ENCODE peak calls at places on chromosomes 7 and 10, in eight cellular contexts. Y is body of pancreas, T is DMS153, K is AG04450, M is CD14-positive monocyte, J is GM12891, R is H54, O is NCI-H2171 treated with DMSO at 0.1 percent for 48 hours. V is an unnamed sample.

GRCh38 chr7:123666492-123666891 is 10.8 kb downstream of the LMOD2 start:
- DNase-seq in T (no peak), Y (no peak), R (no peak), J (no peak), M (no peak), O (no peak), K (no peak), V (peak)

GRCh38 chr10:119872610-119872859 is at the start of gene MCMBP:
- DNase-seq in R (no peak), O (no peak), J (no peak), Y (no peak), T (no peak), K (no peak), M (no peak), V (no peak)

GRCh38 chr10:132107211-132107946 is 41.6 kb downstream of the JAKMIP3 start:
- DNase-seq in R (no peak), M (no peak), K (no peak), Y (no peak), J (no peak), O (no peak), T (no peak), V (no peak)

GRCh38 chr7:18535811-18536413 is 40.4 kb downstream of the HDAC9 start:
- DNase-seq in K (no peak), R (no peak), T (peak), M (no peak), O (no peak), Y (no peak), J (no peak), V (no peak)

GRCh38 chr10:110067960-110068770 is 60.4 kb downstream of the ADD3 start:
- DNase-seq in T (no peak), J (no peak), M (no peak), R (no peak), Y (peak), K (no peak), O (peak), V (no peak)

GRCh38 chr7:99409192-99409572 is 413 bp downstream of the BUD31 start:
- DNase-seq in K (no peak), O (no peak), M (no peak), T (no peak), J (no peak), R (no peak), Y (no peak), V (no peak)

GRCh38 chr7:127888411-127888810 is 142.8 kb downstream of the LRRC4 start:
- DNase-seq in O (no peak), T (no peak), R (no peak), M (no peak), K (no peak), Y (no peak), J (no peak), V (no peak)

GRCh38 chr7:77473240-77474005 is 57.3 kb upstream of the GSAP start:
- DNase-seq in O (no peak), R (no peak), Y (no peak), M (no peak), T (no peak), K (no peak), J (no peak), V (peak)

GRCh38 chr7:94418851-94419250 is 24.2 kb downstream of the COL1A2 start:
- DNase-seq in R (no peak), O (no peak), T (no peak), K (no peak), Y (no peak), J (no peak), M (no peak), V (no peak)

GRCh38 chr10:11424456-11425287 is 186.8 kb downstream of the USP6NL start:
- DNase-seq in J (no peak), T (no peak), Y (peak), O (no peak), M (no peak), K (peak), R (peak), V (peak)

GRCh38 chr10:58784361-58784760 is 271.7 kb downstream of the BICC1 start:
- DNase-seq in J (no peak), O (no peak), R (no peak), T (no peak), K (no peak), Y (no peak), M (no peak), V (peak)

V was measured in epithelial cell of esophagus.